ENCODE peak calls at places on chromosome 5, in eight cellular contexts. M, H, I, S, T, X, O and F are unnamed samples.

GRCh38 chr5:41465493-41466171 is 44.8 kb downstream of the PLCXD3 start:
- DNase-seq in M (no peak), H (no peak), I (no peak), S (no peak), T (no peak), X (no peak), O (no peak), F (no peak)

GRCh38 chr5:79841172-79841571 is 149.9 kb downstream of the MTX3 start:
- DNase-seq in M (no peak), H (no peak), I (no peak), S (no peak), T (no peak), X (no peak), O (no peak), F (no peak)

GRCh38 chr5:57184322-57184721 is 10.5 kb downstream of the GPBP1 start:
- DNase-seq in M (no peak), H (no peak), I (no peak), S (no peak), T (no peak), X (no peak), O (no peak), F (no peak)

GRCh38 chr5:168793844-168794837 is 215.0 kb upstream of the PANK3 start:
- DNase-seq in M (no peak), H (no peak), I (no peak), S (peak), T (peak), X (no peak), O (peak), F (no peak)

GRCh38 chr5:116370886-116371285 is 203.7 kb downstream of the SEMA6A start:
- DNase-seq in M (no peak), H (no peak), I (no peak), S (no peak), T (no peak), X (no peak), O (no peak), F (no peak)

GRCh38 chr5:665956-666711 is 27.0 kb downstream of the TPPP start:
- DNase-seq in M (no peak), H (no peak), I (no peak), S (no peak), T (no peak), X (no peak), O (no peak), F (no peak)

GRCh38 chr5:31811210-31811609 is 172.3 kb downstream of the PDZD2 start:
- DNase-seq in M (no peak), H (no peak), I (no peak), S (peak), T (no peak), X (no peak), O (no peak), F (no peak)

GRCh38 chr5:151820903-151821302 is 49.1 kb downstream of the G3BP1 start:
- DNase-seq in M (no peak), H (no peak), I (no peak), S (no peak), T (no peak), X (no peak), O (no peak), F (no peak)

GRCh38 chr5:124235576-124235975 is 510.9 kb downstream of the ZNF608 start:
- DNase-seq in M (no peak), H (no peak), I (peak), S (no peak), T (no peak), X (no peak), O (no peak), F (no peak)

GRCh38 chr5:140243855-140244254 is 59.0 kb downstream of the PFDN1 start:
- DNase-seq in M (no peak), H (no peak), I (no peak), S (no peak), T (no peak), X (no peak), O (no peak), F (no peak)

GRCh38 chr5:142360051-142360498 is 35.3 kb upstream of the SPRY4 start:
- DNase-seq in M (no peak), H (peak), I (no peak), S (no peak), T (no peak), X (no peak), O (no peak), F (no peak)

GRCh38 chr5:51860532-51861018 is 477.3 kb downstream of the ISL1 start:
- DNase-seq in M (no peak), H (no peak), I (no peak), S (no peak), T (no peak), X (no peak), O (peak), F (no peak)

GRCh38 chr5:122262107-122262506 is 49.9 kb upstream of the SNCAIP start:
- DNase-seq in M (no peak), H (no peak), I (no peak), S (peak), T (no peak), X (no peak), O (no peak), F (no peak)

GRCh38 chr5:75734913-75735789 is 17.9 kb upstream of the POC5 start:
- DNase-seq in M (no peak), H (peak), I (peak), S (peak), T (no peak), X (peak), O (peak), F (peak)

GRCh38 chr5:150291388-150292385 is 2.1 kb upstream of the CAMK2A start:
- DNase-seq in M (no peak), H (no peak), I (no peak), S (no peak), T (no peak), X (no peak), O (no peak), F (no peak)

GRCh38 chr5:30736642-30737041 is 456.8 kb upstream of the CDH6 start:
- DNase-seq in M (no peak), H (no peak), I (no peak), S (no peak), T (no peak), X (no peak), O (no peak), F (no peak)

GRCh38 chr5:554284-554988 is 30.2 kb upstream of the SLC9A3 start:
- DNase-seq in M (no peak), H (no peak), I (no peak), S (no peak), T (no peak), X (peak), O (no peak), F (peak)

GRCh38 chr5:122151640-122152039 is 22.3 kb downstream of the ZNF474 start:
- DNase-seq in M (no peak), H (no peak), I (no peak), S (peak), T (no peak), X (no peak), O (no peak), F (no peak)

GRCh38 chr5:69364414-69364813 is 4.9 kb downstream of the AK6 start:
- DNase-seq in M (no peak), H (peak), I (no peak), S (no peak), T (no peak), X (no peak), O (peak), F (no peak)

GRCh38 chr5:150065346-150065745 is 21.0 kb downstream of the CSF1R start:
- DNase-seq in M (no peak), H (no peak), I (no peak), S (peak), T (no peak), X (peak), O (no peak), F (peak)

GRCh38 chr5:40406426-40407211 is 273.1 kb upstream of the PTGER4 start:
- DNase-seq in M (no peak), H (no peak), I (no peak), S (no peak), T (peak), X (no peak), O (no peak), F (no peak)

GRCh38 chr5:107127906-107128305 is 542.8 kb downstream of the EFNA5 start:
- DNase-seq in M (no peak), H (no peak), I (no peak), S (no peak), T (no peak), X (no peak), O (no peak), F (no peak)

GRCh38 chr5:72160299-72160698 is 53.0 kb downstream of the MAP1B start:
- DNase-seq in M (no peak), H (no peak), I (no peak), S (peak), T (no peak), X (no peak), O (no peak), F (no peak)

GRCh38 chr5:140196406-140196805 is 21.4 kb downstream of the CYSTM1 start:
- DNase-seq in M (no peak), H (no peak), I (no peak), S (no peak), T (no peak), X (no peak), O (no peak), F (no peak)

GRCh38 chr5:148768801-148769415 is 57.5 kb upstream of the ADRB2 start:
- DNase-seq in M (no peak), H (no peak), I (no peak), S (no peak), T (no peak), X (no peak), O (no peak), F (no peak)

GRCh38 chr5:110477923-110478322 is 248.5 kb downstream of the TMEM232 start:
- DNase-seq in M (no peak), H (no peak), I (no peak), S (peak), T (no peak), X (no peak), O (no peak), F (no peak)

GRCh38 chr5:36692791-36693763 is 86.7 kb downstream of the SLC1A3 start:
- DNase-seq in M (no peak), H (peak), I (peak), S (peak), T (peak), X (peak), O (peak), F (peak)

GRCh38 chr5:88694087-88694703 is 188.8 kb downstream of the MEF2C start:
- DNase-seq in M (no peak), H (peak), I (no peak), S (no peak), T (no peak), X (no peak), O (no peak), F (no peak)

GRCh38 chr5:110769282-110769681 is 30.5 kb downstream of the SLC25A46 start:
- DNase-seq in M (no peak), H (no peak), I (no peak), S (peak), T (no peak), X (no peak), O (no peak), F (no peak)

GRCh38 chr5:57249251-57249874 is 75.5 kb downstream of the GPBP1 start:
- DNase-seq in M (no peak), H (no peak), I (no peak), S (no peak), T (no peak), X (no peak), O (no peak), F (no peak)

GRCh38 chr5:42109006-42109572 is 184.0 kb downstream of the FBXO4 start:
- DNase-seq in M (no peak), H (no peak), I (no peak), S (no peak), T (no peak), X (no peak), O (no peak), F (no peak)

GRCh38 chr5:92674322-92674721 is 906.7 kb downstream of the NR2F1-AS1 start:
- DNase-seq in M (no peak), H (no peak), I (no peak), S (no peak), T (no peak), X (no peak), O (peak), F (peak)

GRCh38 chr5:137366526-137366925 is 132.6 kb downstream of the SPOCK1 start:
- DNase-seq in M (no peak), H (no peak), I (no peak), S (no peak), T (no peak), X (no peak), O (no peak), F (no peak)

GRCh38 chr5:146193291-146193690 is 10.1 kb upstream of the RBM27 start:
- DNase-seq in M (no peak), H (no peak), I (no peak), S (no peak), T (no peak), X (no peak), O (no peak), F (no peak)

GRCh38 chr5:66134407-66134843 is 9.7 kb upstream of the SREK1 start:
- DNase-seq in M (no peak), H (no peak), I (no peak), S (no peak), T (no peak), X (no peak), O (no peak), F (no peak)

GRCh38 chr5:87944553-87945320 is 323.9 kb downstream of the TMEM161B start:
- DNase-seq in M (no peak), H (no peak), I (no peak), S (no peak), T (no peak), X (peak), O (peak), F (peak)

GRCh38 chr5:134568761-134569725 is 43.6 kb downstream of the JADE2 start:
- DNase-seq in M (no peak), H (no peak), I (peak), S (peak), T (no peak), X (peak), O (no peak), F (peak)